ENCODE peak calls at places on chromosomes 11 and 22, in ten cellular contexts. One of them, this sample, is unnamed. For H3K9me3 and H3K27me3, the result is how much of the 10 kb centered on the place peaks cover.

GRCh38 chr11:124725719-124726105 is 14.0 kb upstream of the NRGN start:
- DNase-seq in endothelial cell of umbilical vein: peak
- DNase-seq in HepG2: no peak
- DNase-seq in spleen: no peak
- DNase-seq in K562: no peak
- DNase-seq in HCT116: no peak
- DNase-seq in stomach: no peak
- DNase-seq in Panc1: no peak
- DNase-seq in breast epithelium: no peak
- DNase-seq in SK-N-SH: no peak
- DNase-seq in this sample: no peak

GRCh38 chr11:85826096-85826855 is 15.3 kb upstream of the SYTL2 start:
- DNase-seq in endothelial cell of umbilical vein: peak
- DNase-seq in HCT116: no peak
- DNase-seq in Panc1: no peak
- DNase-seq in K562: no peak
- DNase-seq in HepG2: no peak
- DNase-seq in SK-N-SH: peak
- DNase-seq in breast epithelium: no peak
- DNase-seq in stomach: no peak
- DNase-seq in spleen: no peak
- DNase-seq in this sample: no peak

GRCh38 chr11:12465332-12465731 is 88.0 kb downstream of the PARVA start:
- DNase-seq in SK-N-SH: no peak
- DNase-seq in HepG2: no peak
- DNase-seq in stomach: no peak
- DNase-seq in Panc1: no peak
- DNase-seq in K562: no peak
- DNase-seq in breast epithelium: no peak
- DNase-seq in spleen: no peak
- DNase-seq in HCT116: no peak
- DNase-seq in endothelial cell of umbilical vein: no peak
- DNase-seq in this sample: no peak

GRCh38 chr22:46122511-46122971 is 27.8 kb upstream of the PPARA start:
- DNase-seq in breast epithelium: no peak
- DNase-seq in HCT116: peak
- DNase-seq in stomach: peak
- DNase-seq in endothelial cell of umbilical vein: peak
- DNase-seq in K562: peak
- DNase-seq in spleen: peak
- DNase-seq in SK-N-SH: peak
- DNase-seq in HepG2: peak
- DNase-seq in Panc1: no peak
- DNase-seq in this sample: peak

GRCh38 chr11:58227956-58228615 is 632 bp downstream of the OR10Q1 start:
- DNase-seq in HepG2: no peak
- DNase-seq in stomach: no peak
- DNase-seq in breast epithelium: no peak
- DNase-seq in Panc1: no peak
- DNase-seq in K562: no peak
- DNase-seq in spleen: no peak
- DNase-seq in endothelial cell of umbilical vein: no peak
- DNase-seq in SK-N-SH: no peak
- DNase-seq in HCT116: no peak
- DNase-seq in this sample: no peak

GRCh38 chr11:109490953-109491733 is 69.2 kb downstream of the C11orf87 start:
- DNase-seq in breast epithelium: no peak
- DNase-seq in HepG2: no peak
- DNase-seq in stomach: no peak
- DNase-seq in K562: no peak
- DNase-seq in SK-N-SH: no peak
- DNase-seq in spleen: no peak
- DNase-seq in HCT116: no peak
- DNase-seq in endothelial cell of umbilical vein: no peak
- DNase-seq in Panc1: no peak
- DNase-seq in this sample: no peak

GRCh38 chr11:32569313-32569881 is 14.2 kb upstream of the EIF3M start:
- DNase-seq in endothelial cell of umbilical vein: no peak
- DNase-seq in spleen: no peak
- DNase-seq in SK-N-SH: no peak
- DNase-seq in HepG2: no peak
- DNase-seq in K562: no peak
- DNase-seq in HCT116: no peak
- DNase-seq in stomach: no peak
- DNase-seq in breast epithelium: no peak
- DNase-seq in Panc1: no peak
- DNase-seq in this sample: no peak

GRCh38 chr11:20443596-20443995 is 56.1 kb downstream of the PRMT3 start:
- DNase-seq in HCT116: peak
- DNase-seq in spleen: no peak
- DNase-seq in breast epithelium: no peak
- DNase-seq in endothelial cell of umbilical vein: peak
- DNase-seq in Panc1: peak
- DNase-seq in SK-N-SH: peak
- DNase-seq in HepG2: peak
- DNase-seq in stomach: no peak
- DNase-seq in K562: no peak
- DNase-seq in this sample: no peak

GRCh38 chr22:44574057-44574456 is 76.0 kb upstream of the RTL6 start:
- DNase-seq in Panc1: peak
- DNase-seq in breast epithelium: peak
- DNase-seq in endothelial cell of umbilical vein: peak
- DNase-seq in HCT116: peak
- DNase-seq in HepG2: no peak
- DNase-seq in spleen: no peak
- DNase-seq in stomach: peak
- DNase-seq in SK-N-SH: no peak
- DNase-seq in K562: no peak
- DNase-seq in this sample: peak

GRCh38 chr22:40345801-40346177 is 511 bp upstream of the ADSL start:
- DNase-seq in HepG2: peak
- DNase-seq in breast epithelium: no peak
- DNase-seq in endothelial cell of umbilical vein: no peak
- DNase-seq in stomach: peak
- DNase-seq in HCT116: no peak
- DNase-seq in K562: peak
- DNase-seq in spleen: peak
- DNase-seq in Panc1: no peak
- DNase-seq in SK-N-SH: peak
- DNase-seq in this sample: no peak

GRCh38 chr22:20412474-20413216 is 18.7 kb downstream of the ZNF74 start:
- DNase-seq in K562: no peak
- DNase-seq in endothelial cell of umbilical vein: no peak
- DNase-seq in SK-N-SH: no peak
- DNase-seq in HCT116: no peak
- DNase-seq in HepG2: no peak
- DNase-seq in stomach: no peak
- DNase-seq in Panc1: no peak
- DNase-seq in breast epithelium: no peak
- DNase-seq in spleen: peak
- DNase-seq in this sample: peak

GRCh38 chr11:112584674-112585073 is 324.0 kb upstream of the PLET1 start:
- DNase-seq in SK-N-SH: no peak
- DNase-seq in K562: no peak
- DNase-seq in endothelial cell of umbilical vein: no peak
- DNase-seq in HCT116: no peak
- DNase-seq in spleen: no peak
- DNase-seq in Panc1: no peak
- DNase-seq in stomach: no peak
- DNase-seq in breast epithelium: no peak
- DNase-seq in HepG2: no peak
- DNase-seq in this sample: no peak

GRCh38 chr11:11856638-11857037 is 14.9 kb downstream of the USP47 start:
- DNase-seq in K562: no peak
- DNase-seq in spleen: no peak
- DNase-seq in breast epithelium: no peak
- DNase-seq in Panc1: no peak
- DNase-seq in SK-N-SH: no peak
- DNase-seq in endothelial cell of umbilical vein: no peak
- DNase-seq in HepG2: no peak
- DNase-seq in stomach: no peak
- DNase-seq in HCT116: no peak
- DNase-seq in this sample: no peak

GRCh38 chr22:27163162-27164137 is 506.1 kb downstream of the MIAT start:
- DNase-seq in stomach: no peak
- DNase-seq in breast epithelium: no peak
- DNase-seq in Panc1: no peak
- DNase-seq in endothelial cell of umbilical vein: no peak
- DNase-seq in HCT116: no peak
- DNase-seq in spleen: no peak
- DNase-seq in SK-N-SH: no peak
- DNase-seq in HepG2: no peak
- DNase-seq in K562: no peak
- DNase-seq in this sample: no peak

GRCh38 chr22:27168681-27169080 is 511.3 kb downstream of the MIAT start:
- DNase-seq in SK-N-SH: no peak
- DNase-seq in Panc1: no peak
- DNase-seq in breast epithelium: no peak
- DNase-seq in stomach: no peak
- DNase-seq in HepG2: no peak
- DNase-seq in HCT116: no peak
- DNase-seq in endothelial cell of umbilical vein: no peak
- DNase-seq in spleen: no peak
- DNase-seq in K562: no peak
- DNase-seq in this sample: no peak

GRCh38 chr22:27159716-27160295 is 502.4 kb downstream of the MIAT start:
- DNase-seq in HepG2: no peak
- DNase-seq in endothelial cell of umbilical vein: no peak
- DNase-seq in K562: no peak
- DNase-seq in SK-N-SH: no peak
- DNase-seq in spleen: no peak
- DNase-seq in stomach: no peak
- DNase-seq in breast epithelium: no peak
- DNase-seq in Panc1: no peak
- DNase-seq in HCT116: no peak
- DNase-seq in this sample: no peak

GRCh38 chr22:27170491-27170890 is 513.1 kb downstream of the MIAT start:
- DNase-seq in spleen: no peak
- DNase-seq in HepG2: no peak
- DNase-seq in Panc1: no peak
- DNase-seq in HCT116: peak
- DNase-seq in breast epithelium: no peak
- DNase-seq in SK-N-SH: no peak
- DNase-seq in endothelial cell of umbilical vein: peak
- DNase-seq in K562: no peak
- DNase-seq in stomach: no peak
- DNase-seq in this sample: peak

GRCh38 chr22:27164781-27165503 is 507.6 kb downstream of the MIAT start:
- DNase-seq in endothelial cell of umbilical vein: no peak
- DNase-seq in K562: no peak
- DNase-seq in HCT116: no peak
- DNase-seq in HepG2: no peak
- DNase-seq in stomach: no peak
- DNase-seq in Panc1: no peak
- DNase-seq in spleen: no peak
- DNase-seq in SK-N-SH: no peak
- DNase-seq in breast epithelium: no peak
- DNase-seq in this sample: no peak
- H3K9me3 ChIP-seq in endothelial cell of umbilical vein: under half
- H3K9me3 ChIP-seq in K562: under half
- H3K9me3 ChIP-seq in HCT116: under half
- H3K9me3 ChIP-seq in HepG2: under half
- H3K9me3 ChIP-seq in stomach: under half
- H3K9me3 ChIP-seq in Panc1: under half
- H3K9me3 ChIP-seq in spleen: under half
- H3K9me3 ChIP-seq in SK-N-SH: under half
- H3K9me3 ChIP-seq in breast epithelium: under half
- H3K9me3 ChIP-seq in this sample: under half

GRCh38 chr11:117200813-117201515 is 1.8 kb downstream of the TAGLN start:
- DNase-seq in Panc1: no peak
- DNase-seq in HepG2: no peak
- DNase-seq in SK-N-SH: no peak
- DNase-seq in stomach: no peak
- DNase-seq in K562: no peak
- DNase-seq in spleen: no peak
- DNase-seq in HCT116: no peak
- DNase-seq in endothelial cell of umbilical vein: no peak
- DNase-seq in breast epithelium: no peak
- DNase-seq in this sample: no peak
- TF ChIP-seq POLR2AphosphoS5 in Panc1: no peak
- TF ChIP-seq POLR2AphosphoS5 in HepG2: no peak
- TF ChIP-seq POLR2AphosphoS5 in SK-N-SH: no peak
- TF ChIP-seq POLR2AphosphoS5 in stomach: no peak
- TF ChIP-seq POLR2AphosphoS5 in K562: no peak
- TF ChIP-seq POLR2AphosphoS5 in spleen: no peak
- TF ChIP-seq POLR2AphosphoS5 in HCT116: no peak
- TF ChIP-seq POLR2AphosphoS5 in endothelial cell of umbilical vein: no peak
- TF ChIP-seq POLR2AphosphoS5 in breast epithelium: no peak
- TF ChIP-seq POLR2AphosphoS5 in this sample: peak

DNA sequence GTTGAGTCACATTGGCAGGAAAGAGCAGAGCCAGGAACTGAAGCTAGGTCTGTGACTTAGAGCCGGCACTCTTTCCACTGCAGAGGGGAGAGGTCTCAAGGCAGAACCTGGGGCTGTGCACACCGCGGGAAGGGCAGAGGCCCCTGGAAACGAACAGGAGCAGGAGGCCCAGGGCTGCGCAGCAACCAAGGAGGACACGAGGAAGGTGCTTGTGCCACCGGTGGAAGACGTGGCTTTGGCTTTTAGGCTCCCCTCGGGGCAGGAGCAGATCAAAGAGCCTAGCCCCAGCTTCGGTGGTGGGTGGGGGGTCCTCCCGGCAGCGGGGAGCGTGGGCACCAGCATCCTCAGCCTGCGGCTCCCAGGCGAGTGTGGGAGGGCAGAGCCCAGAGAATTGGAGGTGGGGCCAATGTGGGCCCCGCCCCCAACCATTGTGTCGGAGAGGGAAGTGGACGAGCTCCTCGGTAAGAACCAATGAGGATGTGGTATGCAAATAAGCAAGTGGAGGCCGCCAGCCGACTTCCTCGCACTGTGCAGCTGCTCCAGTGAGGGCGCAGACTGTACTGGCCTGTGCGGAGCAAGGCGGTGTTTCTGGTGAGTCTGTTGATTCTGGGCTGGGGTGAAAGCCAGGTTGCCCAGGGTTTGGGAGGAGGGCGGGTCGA is at the start of gene CCDC116:
- DNase-seq in endothelial cell of umbilical vein: no peak
- DNase-seq in breast epithelium: no peak
- DNase-seq in K562: peak
- DNase-seq in Panc1: no peak
- DNase-seq in HCT116: no peak
- DNase-seq in SK-N-SH: peak
- DNase-seq in HepG2: peak
- DNase-seq in spleen: peak
- DNase-seq in stomach: peak
- DNase-seq in this sample: no peak
- H3K27me3 ChIP-seq in endothelial cell of umbilical vein: under half
- H3K27me3 ChIP-seq in breast epithelium: under half
- H3K27me3 ChIP-seq in K562: under half
- H3K27me3 ChIP-seq in Panc1: under half
- H3K27me3 ChIP-seq in HCT116: under half
- H3K27me3 ChIP-seq in SK-N-SH: under half
- H3K27me3 ChIP-seq in HepG2: under half
- H3K27me3 ChIP-seq in spleen: under half
- H3K27me3 ChIP-seq in stomach: under half
- H3K27me3 ChIP-seq in this sample: under half

DNA sequence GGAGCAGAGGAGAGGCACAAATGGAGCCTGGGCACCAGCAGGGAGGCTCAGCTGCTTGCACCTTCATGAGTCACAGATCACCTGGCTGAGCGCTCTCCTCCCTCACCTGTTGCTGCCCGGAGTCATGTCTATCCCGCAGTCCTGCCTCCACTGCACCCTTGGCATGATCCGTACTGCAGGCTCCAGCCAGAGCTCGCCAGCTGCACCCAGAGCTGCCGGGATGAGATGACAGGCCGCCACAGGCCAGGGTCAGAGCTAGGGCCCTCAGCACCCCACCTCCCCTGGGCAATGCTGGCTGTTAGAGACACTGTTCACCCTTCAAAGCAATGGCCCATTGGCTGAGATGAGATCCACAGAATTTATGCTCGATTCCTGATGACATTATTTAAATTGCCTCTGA is 702.8 kb downstream of the TBC1D22A start:
- DNase-seq in HCT116: no peak
- DNase-seq in Panc1: no peak
- DNase-seq in spleen: no peak
- DNase-seq in K562: no peak
- DNase-seq in breast epithelium: no peak
- DNase-seq in endothelial cell of umbilical vein: no peak
- DNase-seq in stomach: no peak
- DNase-seq in HepG2: no peak
- DNase-seq in SK-N-SH: no peak
- DNase-seq in this sample: no peak
- H3K9me3 ChIP-seq in HCT116: under half
- H3K9me3 ChIP-seq in Panc1: under half
- H3K9me3 ChIP-seq in spleen: under half
- H3K9me3 ChIP-seq in K562: under half
- H3K9me3 ChIP-seq in breast epithelium: under half
- H3K9me3 ChIP-seq in endothelial cell of umbilical vein: under half
- H3K9me3 ChIP-seq in stomach: under half
- H3K9me3 ChIP-seq in HepG2: under half
- H3K9me3 ChIP-seq in SK-N-SH: under half
- H3K9me3 ChIP-seq in this sample: under half